ENCODE peak calls at places on chromosomes 4 and X, in eight cellular contexts. One of them, this sample, is unnamed.

GRCh38 chrX:105820247-105820646 is 2.1 kb upstream of the NRK start:
- DNase-seq in MM.1S: no peak
- DNase-seq in GM23338: peak
- DNase-seq in astrocyte: no peak
- DNase-seq in neural progenitor cell: peak
- DNase-seq in DND-41: no peak
- DNase-seq in mammary epithelial cell: no peak
- DNase-seq in HCT116: no peak
- DNase-seq in this sample: no peak

GRCh38 chr4:70721747-70722146 is at the start of gene RUFY3:
- DNase-seq in HCT116: no peak
- DNase-seq in neural progenitor cell: peak
- DNase-seq in GM23338: peak
- DNase-seq in astrocyte: peak
- DNase-seq in mammary epithelial cell: no peak
- DNase-seq in DND-41: peak
- DNase-seq in MM.1S: no peak
- DNase-seq in this sample: peak

GRCh38 chrX:129783176-129783776 is 3.5 kb downstream of the SASH3 start:
- DNase-seq in DND-41: peak
- DNase-seq in neural progenitor cell: no peak
- DNase-seq in GM23338: no peak
- DNase-seq in MM.1S: no peak
- DNase-seq in HCT116: no peak
- DNase-seq in mammary epithelial cell: no peak
- DNase-seq in astrocyte: no peak
- DNase-seq in this sample: no peak

GRCh38 chr4:111806331-111806730 is 338.9 kb upstream of the FAM241A start:
- DNase-seq in DND-41: no peak
- DNase-seq in HCT116: peak
- DNase-seq in neural progenitor cell: peak
- DNase-seq in MM.1S: no peak
- DNase-seq in mammary epithelial cell: no peak
- DNase-seq in astrocyte: no peak
- DNase-seq in GM23338: peak
- DNase-seq in this sample: no peak

GRCh38 chr4:154014401-154015105 is 225.7 kb upstream of the SFRP2 start:
- DNase-seq in HCT116: no peak
- DNase-seq in astrocyte: no peak
- DNase-seq in MM.1S: no peak
- DNase-seq in DND-41: no peak
- DNase-seq in GM23338: no peak
- DNase-seq in mammary epithelial cell: no peak
- DNase-seq in neural progenitor cell: peak
- DNase-seq in this sample: no peak

GRCh38 chrX:136199365-136199764 is 51.8 kb downstream of the MAP7D3 start:
- DNase-seq in GM23338: peak
- DNase-seq in mammary epithelial cell: peak
- DNase-seq in neural progenitor cell: no peak
- DNase-seq in astrocyte: peak
- DNase-seq in DND-41: no peak
- DNase-seq in MM.1S: no peak
- DNase-seq in HCT116: no peak
- DNase-seq in this sample: no peak

GRCh38 chrX:83512111-83512510 is 4.0 kb downstream of the POU3F4 start:
- DNase-seq in MM.1S: no peak
- DNase-seq in GM23338: no peak
- DNase-seq in astrocyte: peak
- DNase-seq in HCT116: no peak
- DNase-seq in DND-41: no peak
- DNase-seq in neural progenitor cell: no peak
- DNase-seq in mammary epithelial cell: no peak
- DNase-seq in this sample: no peak

GRCh38 chrX:41084044-41084359 is 1.2 kb upstream of the USP9X start:
- DNase-seq in DND-41: no peak
- DNase-seq in GM23338: no peak
- DNase-seq in neural progenitor cell: no peak
- DNase-seq in MM.1S: no peak
- DNase-seq in astrocyte: no peak
- DNase-seq in mammary epithelial cell: no peak
- DNase-seq in HCT116: no peak
- DNase-seq in this sample: no peak

GRCh38 chr4:166293551-166293950 is 420.5 kb downstream of the TLL1 start:
- DNase-seq in GM23338: no peak
- DNase-seq in mammary epithelial cell: no peak
- DNase-seq in astrocyte: peak
- DNase-seq in DND-41: no peak
- DNase-seq in HCT116: no peak
- DNase-seq in neural progenitor cell: no peak
- DNase-seq in MM.1S: no peak
- DNase-seq in this sample: no peak

GRCh38 chr4:170139764-170140163 is 50.0 kb upstream of the AADAT start:
- DNase-seq in HCT116: no peak
- DNase-seq in DND-41: no peak
- DNase-seq in neural progenitor cell: no peak
- DNase-seq in MM.1S: no peak
- DNase-seq in astrocyte: peak
- DNase-seq in GM23338: no peak
- DNase-seq in mammary epithelial cell: peak
- DNase-seq in this sample: no peak

GRCh38 chr4:52641853-52642563 is 17.1 kb downstream of the USP46 start:
- DNase-seq in GM23338: no peak
- DNase-seq in DND-41: no peak
- DNase-seq in HCT116: peak
- DNase-seq in neural progenitor cell: no peak
- DNase-seq in MM.1S: no peak
- DNase-seq in astrocyte: peak
- DNase-seq in mammary epithelial cell: peak
- DNase-seq in this sample: no peak

GRCh38 chrX:74231625-74232024 is 72.4 kb upstream of the ZCCHC13 start:
- DNase-seq in neural progenitor cell: no peak
- DNase-seq in DND-41: no peak
- DNase-seq in GM23338: no peak
- DNase-seq in astrocyte: no peak
- DNase-seq in MM.1S: no peak
- DNase-seq in mammary epithelial cell: peak
- DNase-seq in HCT116: no peak
- DNase-seq in this sample: no peak

GRCh38 chrX:27998666-27999065 is 17.4 kb upstream of the DCAF8L1 start:
- DNase-seq in astrocyte: peak
- DNase-seq in MM.1S: no peak
- DNase-seq in mammary epithelial cell: no peak
- DNase-seq in neural progenitor cell: no peak
- DNase-seq in DND-41: no peak
- DNase-seq in HCT116: no peak
- DNase-seq in GM23338: no peak
- DNase-seq in this sample: no peak

GRCh38 chr4:110629214-110629754 is 6.4 kb upstream of the PITX2 start:
- DNase-seq in DND-41: no peak
- DNase-seq in mammary epithelial cell: no peak
- DNase-seq in neural progenitor cell: peak
- DNase-seq in GM23338: peak
- DNase-seq in HCT116: no peak
- DNase-seq in astrocyte: no peak
- DNase-seq in MM.1S: no peak
- DNase-seq in this sample: no peak
- TF ChIP-seq EZH2 in DND-41: no peak
- TF ChIP-seq EZH2 in mammary epithelial cell: peak
- TF ChIP-seq EZH2 in neural progenitor cell: peak
- TF ChIP-seq EZH2 in GM23338: no peak
- TF ChIP-seq EZH2 in HCT116: no peak
- TF ChIP-seq EZH2 in astrocyte: peak
- TF ChIP-seq EZH2 in MM.1S: no peak
- TF ChIP-seq EZH2 in this sample: no peak

GRCh38 chr4:87978656-87979055 is 3.1 kb downstream of the SPP1 start:
- DNase-seq in GM23338: no peak
- DNase-seq in HCT116: no peak
- DNase-seq in MM.1S: no peak
- DNase-seq in DND-41: no peak
- DNase-seq in neural progenitor cell: no peak
- DNase-seq in mammary epithelial cell: peak
- DNase-seq in astrocyte: peak
- DNase-seq in this sample: peak

GRCh38 chr4:87977521-87978278 is 2.2 kb downstream of the SPP1 start:
- DNase-seq in neural progenitor cell: no peak
- DNase-seq in DND-41: no peak
- DNase-seq in GM23338: no peak
- DNase-seq in mammary epithelial cell: no peak
- DNase-seq in HCT116: no peak
- DNase-seq in MM.1S: no peak
- DNase-seq in astrocyte: no peak
- DNase-seq in this sample: no peak

GRCh38 chr4:87973283-87974169 is 2.0 kb upstream of the SPP1 start:
- DNase-seq in HCT116: peak
- DNase-seq in DND-41: peak
- DNase-seq in MM.1S: peak
- DNase-seq in GM23338: peak
- DNase-seq in mammary epithelial cell: peak
- DNase-seq in astrocyte: peak
- DNase-seq in neural progenitor cell: peak
- DNase-seq in this sample: peak

GRCh38 chr4:87974856-87975462 is 555 bp upstream of the SPP1 start:
- DNase-seq in mammary epithelial cell: peak
- DNase-seq in HCT116: no peak
- DNase-seq in astrocyte: peak
- DNase-seq in neural progenitor cell: no peak
- DNase-seq in DND-41: no peak
- DNase-seq in GM23338: peak
- DNase-seq in MM.1S: no peak
- DNase-seq in this sample: no peak

GRCh38 chr4:87975466-87975865 is at the start of gene SPP1:
- DNase-seq in mammary epithelial cell: peak
- DNase-seq in MM.1S: peak
- DNase-seq in GM23338: peak
- DNase-seq in astrocyte: peak
- DNase-seq in neural progenitor cell: peak
- DNase-seq in HCT116: no peak
- DNase-seq in DND-41: peak
- DNase-seq in this sample: no peak
- TF ChIP-seq EZH2 in mammary epithelial cell: no peak
- TF ChIP-seq EZH2 in MM.1S: no peak
- TF ChIP-seq EZH2 in GM23338: no peak
- TF ChIP-seq EZH2 in astrocyte: no peak
- TF ChIP-seq EZH2 in neural progenitor cell: no peak
- TF ChIP-seq EZH2 in HCT116: no peak
- TF ChIP-seq EZH2 in DND-41: peak
- TF ChIP-seq EZH2 in this sample: no peak

DNA sequence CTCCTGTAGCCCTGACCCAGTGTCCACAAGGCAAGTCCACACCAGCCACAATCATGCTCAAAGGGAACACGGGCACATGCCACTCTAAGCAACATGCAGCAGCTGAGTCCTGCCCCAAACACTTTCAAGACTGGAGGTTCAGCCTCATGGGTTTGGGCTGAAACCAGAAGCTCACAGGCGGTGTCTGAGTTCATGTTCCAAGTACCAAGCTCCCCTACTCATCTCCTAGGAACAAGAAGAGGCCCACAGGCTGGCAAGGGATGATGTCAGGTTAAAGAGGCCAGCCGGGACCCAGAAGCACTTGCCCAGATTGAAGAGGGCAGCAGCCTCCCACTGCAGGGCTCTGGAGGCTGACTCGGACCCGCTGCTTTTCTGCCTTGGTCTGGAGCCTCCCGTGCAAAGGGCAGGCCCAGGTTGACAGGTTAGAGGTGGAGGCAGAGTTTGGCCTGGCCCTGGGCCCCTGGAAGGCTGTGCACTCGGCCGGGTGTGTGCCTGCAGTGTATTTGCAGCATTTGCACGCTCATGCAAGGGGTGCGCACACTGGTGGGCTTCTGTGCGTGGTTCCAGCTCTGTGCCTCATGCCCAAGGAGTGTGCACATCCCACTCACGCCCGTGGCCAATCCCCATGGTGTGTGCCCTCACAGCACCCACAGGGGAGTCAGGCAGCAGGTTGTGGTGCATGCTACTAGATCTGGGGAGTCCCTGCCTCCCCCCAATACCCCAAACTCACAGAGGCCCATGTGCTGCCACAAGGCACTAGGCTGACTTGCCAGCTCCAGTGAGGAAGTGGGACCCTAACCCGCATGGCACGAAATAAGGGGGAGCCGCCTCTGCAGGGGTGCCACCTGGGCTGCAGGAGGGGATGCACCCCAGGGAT is 2.4 kb downstream of the HMX1 start:
- DNase-seq in DND-41: no peak
- DNase-seq in HCT116: no peak
- DNase-seq in GM23338: peak
- DNase-seq in astrocyte: no peak
- DNase-seq in MM.1S: no peak
- DNase-seq in mammary epithelial cell: no peak
- DNase-seq in neural progenitor cell: no peak
- DNase-seq in this sample: no peak
- TF ChIP-seq EZH2 in DND-41: no peak
- TF ChIP-seq EZH2 in HCT116: no peak
- TF ChIP-seq EZH2 in GM23338: peak
- TF ChIP-seq EZH2 in astrocyte: no peak
- TF ChIP-seq EZH2 in MM.1S: no peak
- TF ChIP-seq EZH2 in mammary epithelial cell: no peak
- TF ChIP-seq EZH2 in neural progenitor cell: peak
- TF ChIP-seq EZH2 in this sample: no peak

GRCh38 chrX:134546187-134546586 is 86.2 kb downstream of the HPRT1 start:
- DNase-seq in HCT116: no peak
- DNase-seq in neural progenitor cell: no peak
- DNase-seq in mammary epithelial cell: no peak
- DNase-seq in GM23338: peak
- DNase-seq in astrocyte: no peak
- DNase-seq in MM.1S: no peak
- DNase-seq in DND-41: no peak
- DNase-seq in this sample: no peak

GRCh38 chrX:134548257-134548732 is 88.3 kb downstream of the HPRT1 start:
- DNase-seq in DND-41: peak
- DNase-seq in astrocyte: no peak
- DNase-seq in MM.1S: peak
- DNase-seq in neural progenitor cell: peak
- DNase-seq in mammary epithelial cell: no peak
- DNase-seq in HCT116: no peak
- DNase-seq in GM23338: peak
- DNase-seq in this sample: peak

GRCh38 chrX:134551365-134552095 is 91.6 kb downstream of the HPRT1 start:
- DNase-seq in GM23338: no peak
- DNase-seq in HCT116: no peak
- DNase-seq in MM.1S: no peak
- DNase-seq in neural progenitor cell: peak
- DNase-seq in mammary epithelial cell: no peak
- DNase-seq in DND-41: no peak
- DNase-seq in astrocyte: peak
- DNase-seq in this sample: no peak

GRCh38 chrX:134547047-134547679 is 87.2 kb downstream of the HPRT1 start:
- DNase-seq in astrocyte: no peak
- DNase-seq in HCT116: no peak
- DNase-seq in MM.1S: no peak
- DNase-seq in mammary epithelial cell: no peak
- DNase-seq in GM23338: no peak
- DNase-seq in DND-41: no peak
- DNase-seq in neural progenitor cell: no peak
- DNase-seq in this sample: no peak

DNA sequence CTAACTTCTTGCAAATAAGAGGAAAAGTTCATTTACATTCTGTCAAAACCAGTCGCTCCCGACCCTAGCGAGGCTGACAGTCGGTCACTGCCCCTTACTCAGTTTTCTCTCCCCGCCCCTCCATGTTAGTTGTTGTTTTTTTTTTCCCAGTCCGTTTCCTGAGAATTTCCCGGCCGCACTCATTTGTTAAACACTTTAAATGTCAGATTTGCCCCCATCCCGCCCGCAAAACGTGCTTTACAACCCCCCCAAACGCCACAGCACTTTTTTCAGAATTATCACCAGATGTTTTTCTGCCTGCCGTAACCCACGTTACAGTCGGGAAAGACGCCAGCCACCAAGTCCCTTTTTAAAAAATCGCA is 88.9 kb downstream of the HPRT1 start:
- DNase-seq in GM23338: peak
- DNase-seq in MM.1S: no peak
- DNase-seq in astrocyte: no peak
- DNase-seq in HCT116: no peak
- DNase-seq in neural progenitor cell: no peak
- DNase-seq in mammary epithelial cell: no peak
- DNase-seq in DND-41: no peak
- DNase-seq in this sample: no peak
- TF ChIP-seq EZH2 in GM23338: no peak
- TF ChIP-seq EZH2 in MM.1S: no peak
- TF ChIP-seq EZH2 in astrocyte: no peak
- TF ChIP-seq EZH2 in HCT116: no peak
- TF ChIP-seq EZH2 in neural progenitor cell: no peak
- TF ChIP-seq EZH2 in mammary epithelial cell: no peak
- TF ChIP-seq EZH2 in DND-41: no peak
- TF ChIP-seq EZH2 in this sample: no peak